ENCODE peak calls at places on chromosomes 6 and 20, in nine cellular contexts. V is heart right ventricle, Y is IMR-90, W is Karpas-422, G is uterus, E is cardiac muscle cell, C is GM23248, D is mesendoderm, U is fibroblast of lung. X is an unnamed sample.

GRCh38 chr20:36824142-36824940 is 50.8 kb upstream of the DSN1 start:
- DNase-seq in V (no peak), Y (peak; percentile 45), W (no peak), G (no peak), E (no peak), C (peak; percentile 25), D (no peak), U (peak; percentile 63), X (no peak)

GRCh38 chr6:106119526-106119925 is 33.4 kb downstream of the PRDM1 start:
- DNase-seq in V (no peak), Y (no peak), W (no peak), G (no peak), E (no peak), C (no peak), D (no peak), U (no peak), X (peak; percentile 21)

GRCh38 chr6:156618600-156619205 is 158.5 kb upstream of the ARID1B start:
- DNase-seq in V (no peak), Y (no peak), W (peak; percentile 39), G (no peak), E (peak; percentile 63), C (no peak), D (peak; percentile 47), U (peak; percentile 21), X (peak; percentile 39)

GRCh38 chr20:58447733-58448391 is 58.8 kb downstream of the VAPB start:
- DNase-seq in V (no peak), Y (peak; percentile 58), W (peak; percentile 86), G (no peak), E (peak; percentile 70), C (peak; percentile 78), D (peak; percentile 82), U (peak; percentile 39), X (peak; percentile 68)

GRCh38 chr6:169081264-169081663 is 172.4 kb downstream of the THBS2 start:
- DNase-seq in V (no peak), Y (no peak), W (no peak), G (no peak), E (no peak), C (no peak), D (no peak), U (no peak), X (no peak)

GRCh38 chr6:118663993-118664985 is 12.9 kb upstream of the CEP85L start:
- DNase-seq in V (no peak), Y (no peak), W (no peak), G (no peak), E (no peak), C (peak; percentile 50), D (no peak), U (no peak), X (no peak)

GRCh38 chr20:18288748-18289705 is 700 bp downstream of the ZNF133 start:
- DNase-seq in V (no peak), Y (peak; percentile 17), W (no peak), G (no peak), E (no peak), C (peak; percentile 66), D (peak; percentile 17), U (peak; percentile 14), X (no peak)

GRCh38 chr20:32522775-32523612 is 62.1 kb downstream of the NOL4L start:
- DNase-seq in V (no peak), Y (peak; percentile 55), W (no peak), G (no peak), E (no peak), C (peak; percentile 43), D (no peak), U (peak; percentile 30), X (no peak)

DNA sequence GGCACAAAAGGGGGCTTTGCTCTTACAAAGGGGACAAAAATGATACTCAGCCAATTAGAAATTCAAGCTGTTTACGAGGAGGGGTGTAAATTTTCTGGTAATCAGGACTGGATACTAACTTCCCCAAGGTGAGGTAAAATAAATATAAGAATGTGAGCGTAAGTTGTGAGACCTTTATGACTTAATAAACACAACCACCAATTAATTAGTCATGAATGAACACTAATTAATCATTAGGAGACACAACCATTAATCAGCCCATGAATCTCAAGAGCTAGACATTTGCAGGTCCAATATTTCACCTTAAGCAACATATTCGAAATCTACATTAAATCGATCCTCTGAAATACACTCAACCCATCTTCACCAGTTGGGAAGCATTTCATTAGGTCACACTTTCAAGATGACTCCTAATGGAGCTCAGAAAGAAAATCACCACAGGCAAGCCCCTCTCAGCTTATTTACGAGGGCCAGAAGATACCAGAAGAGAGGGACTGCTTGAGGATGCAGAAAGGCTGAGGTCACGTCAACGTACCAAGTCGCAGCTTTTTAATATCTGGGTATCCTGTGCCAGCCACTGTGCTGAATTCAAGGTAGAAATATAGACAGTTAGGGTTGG is 2.7 kb downstream of the ADTRP start:
- DNase-seq in V (no peak), Y (no peak), W (no peak), G (no peak), E (no peak), C (no peak), D (no peak), U (no peak), X (no peak)
- H3K4me1 ChIP-seq in V (no peaks in the 10 kb centered on the region), Y (peaks cover 16% of the 10 kb centered on the region), W (peaks cover 8% of the 10 kb centered on the region), G (no peaks in the 10 kb centered on the region), E (no peaks in the 10 kb centered on the region), C (peaks cover 21% of the 10 kb centered on the region), D (peaks cover 40% of the 10 kb centered on the region), U (peaks cover 14% of the 10 kb centered on the region), X (no peaks in the 10 kb centered on the region)

DNA sequence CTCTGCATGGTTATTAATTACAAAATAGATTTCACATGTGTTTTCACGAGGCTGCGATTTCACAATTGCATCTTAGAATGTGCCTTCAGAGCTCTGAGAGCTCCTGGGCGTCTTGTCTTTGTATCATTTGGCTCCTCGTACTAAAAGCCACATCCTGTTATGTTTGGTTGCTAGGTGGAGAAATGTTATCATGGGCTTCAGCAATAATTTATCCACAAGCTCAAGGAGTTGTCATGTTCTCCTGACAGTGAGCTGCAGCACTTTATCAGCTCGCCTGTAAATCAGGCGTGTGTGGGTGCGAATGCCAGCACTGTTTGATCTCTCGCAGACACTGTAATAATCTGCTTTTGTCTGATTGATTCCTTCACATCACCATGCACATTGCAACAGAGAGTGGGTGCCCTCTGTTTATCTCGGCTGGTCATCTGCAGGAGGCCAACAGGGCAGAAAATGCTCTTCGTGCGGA is 218.6 kb upstream of the ZFP64 start:
- DNase-seq in V (peak; percentile 7), Y (peak; percentile 21), W (no peak), G (peak; percentile 53), E (peak; percentile 8), C (peak; percentile 89), D (peak; percentile 64), U (peak; percentile 77), X (no peak)
- H3K4me3 ChIP-seq in V (no peak overlapping the region), Y (no peak overlapping the region), W (no peak overlapping the region), G (no peak overlapping the region), E (no peak overlapping the region), C (peak overlapping the region; percentile 24), D (no peak overlapping the region), U (no peak overlapping the region), X (no peak overlapping the region)

GRCh38 chr20:9510926-9511325 is 3.5 kb upstream of the LAMP5 start:
- DNase-seq in V (no peak), Y (no peak), W (no peak), G (no peak), E (no peak), C (no peak), D (no peak), U (no peak), X (no peak)
- H3K4me1 ChIP-seq in V (peaks cover 35% of the 10 kb centered on the region), Y (no peaks in the 10 kb centered on the region), W (no peaks in the 10 kb centered on the region), G (peaks cover 11% of the 10 kb centered on the region), E (peaks cover 10% of the 10 kb centered on the region), C (no peaks in the 10 kb centered on the region), D (peaks cover 7% of the 10 kb centered on the region), U (no peaks in the 10 kb centered on the region), X (no peaks in the 10 kb centered on the region)

GRCh38 chr6:37007340-37008043 is 2.0 kb downstream of the FGD2 start:
- DNase-seq in V (peak; percentile 23), Y (no peak), W (peak; percentile 80), G (no peak), E (no peak), C (no peak), D (no peak), U (no peak), X (no peak)
- H3K4me3 ChIP-seq in V (peak overlapping the region; percentile 60), Y (no peak overlapping the region), W (peak overlapping the region; percentile 74), G (no peak overlapping the region), E (no peak overlapping the region), C (no peak overlapping the region), D (no peak overlapping the region), U (no peak overlapping the region), X (no peak overlapping the region)

X was measured in HAP-1.